ENCODE peak calls at places on chromosome 18, in seven cellular contexts. T is ovary, Y is cardiac fibroblast, Q is epithelial cell of esophagus, K is kidney, P is keratinocyte, J is stomach. Z is an unnamed sample.

GRCh38 chr18:6660334-6660733 is 69.2 kb upstream of the ARHGAP28 start:
- DNase-seq in T (no peak), P (no peak), Q (no peak), J (no peak), K (no peak), Y (no peak), Z (no peak)

GRCh38 chr18:48623468-48624220 is 84.8 kb downstream of the CTIF start:
- DNase-seq in T (no peak), K (no peak), J (no peak), Y (peak), Q (peak), P (peak), Z (no peak)

GRCh38 chr18:70683263-70683662 is 394.4 kb downstream of the SOCS6 start:
- DNase-seq in P (no peak), T (no peak), Q (no peak), Y (no peak), K (no peak), J (no peak), Z (no peak)

GRCh38 chr18:62324917-62325805 is at the start of gene TNFRSF11A:
- DNase-seq in Q (peak), Y (peak), T (no peak), J (peak), P (no peak), K (peak), Z (peak)

GRCh38 chr18:7482342-7482741 is 84.8 kb upstream of the PTPRM start:
- DNase-seq in P (no peak), J (no peak), Y (no peak), K (no peak), T (no peak), Q (peak), Z (no peak)

GRCh38 chr18:72672364-72673151 is 128.4 kb upstream of the CBLN2 start:
- DNase-seq in P (no peak), Q (peak), Y (peak), T (no peak), J (no peak), K (no peak), Z (no peak)

GRCh38 chr18:23380817-23381216 is 72.3 kb upstream of the RIOK3 start:
- DNase-seq in Q (no peak), Y (peak), P (no peak), K (no peak), T (no peak), J (no peak), Z (no peak)

GRCh38 chr18:35971661-35972196 is 750 bp upstream of the RMP24 start:
- DNase-seq in J (no peak), Y (no peak), Q (no peak), T (no peak), P (no peak), K (no peak), Z (no peak)

GRCh38 chr18:3264362-3264761 is 2.4 kb downstream of the MYL12B start:
- DNase-seq in Y (no peak), T (no peak), P (no peak), Q (peak), J (no peak), K (no peak), Z (no peak)

GRCh38 chr18:13566941-13567762 is 159.2 kb downstream of the FAM210A start:
- DNase-seq in J (no peak), T (no peak), Q (no peak), P (no peak), Y (no peak), K (no peak), Z (no peak)

GRCh38 chr18:13267517-13267916 is 49.0 kb downstream of the LDLRAD4 start:
- DNase-seq in T (no peak), P (no peak), Q (no peak), K (peak), J (no peak), Y (no peak), Z (no peak)

GRCh38 chr18:27277554-27277953 is 92.4 kb upstream of the CHST9 start:
- DNase-seq in K (no peak), T (no peak), J (no peak), Q (no peak), Y (no peak), P (no peak), Z (no peak)

GRCh38 chr18:45248240-45248903 is 366.9 kb upstream of the SLC14A2 start:
- DNase-seq in Y (peak), T (no peak), Q (no peak), J (no peak), K (no peak), P (no peak), Z (no peak)

GRCh38 chr18:57439985-57440330 is 4.8 kb downstream of the ONECUT2 start:
- DNase-seq in Q (no peak), T (no peak), J (no peak), K (no peak), Y (no peak), P (no peak), Z (no peak)
- H3K4me3 ChIP-seq in Q (no peak), T (no peak), J (no peak), K (no peak), Y (no peak), P (no peak), Z (no peak)

DNA sequence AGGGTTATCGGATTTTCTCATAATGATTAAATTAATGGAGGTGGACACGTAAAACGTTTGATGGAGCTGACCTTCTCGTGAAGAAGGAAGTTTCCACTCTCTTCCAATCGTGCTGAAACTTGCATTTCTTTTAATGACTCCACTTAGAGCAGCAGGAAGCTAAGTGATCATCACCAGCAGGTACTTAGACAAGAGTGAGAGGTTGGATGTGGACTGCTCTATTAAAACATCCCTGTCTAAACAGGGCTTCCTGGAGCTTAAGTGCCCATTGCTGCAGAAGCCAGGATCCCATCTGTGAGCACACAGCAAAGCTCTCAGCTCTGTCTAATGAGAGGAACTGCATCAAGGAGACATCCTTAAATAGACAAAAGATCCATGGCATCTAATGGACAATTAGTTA is 1539.5 kb upstream of the CELF4 start:
- DNase-seq in P (no peak), J (no peak), T (no peak), K (no peak), Y (no peak), Q (no peak), Z (no peak)
- TF ChIP-seq CTCF in P (no peak), J (no peak), T (no peak), K (no peak), Y (no peak), Q (no peak), Z (no peak)

GRCh38 chr18:32021756-32022564 is 3.3 kb downstream of the RNF125 start:
- DNase-seq in Y (no peak), P (no peak), Q (no peak), T (no peak), J (no peak), K (no peak), Z (no peak)
- H3K4me3 ChIP-seq in Y (no peak), P (no peak), Q (no peak), T (no peak), J (no peak), K (no peak), Z (no peak)

GRCh38 chr18:56278643-56279042 is 359.7 kb downstream of the TXNL1 start:
- DNase-seq in J (no peak), Q (no peak), T (no peak), P (no peak), K (no peak), Y (no peak), Z (no peak)
- TF ChIP-seq CTCF in J (no peak), Q (no peak), T (no peak), P (no peak), K (no peak), Y (no peak), Z (no peak)

GRCh38 chr18:11948852-11949523 is 32.3 kb upstream of the IMPA2 start:
- DNase-seq in K (no peak), P (no peak), Y (peak), Q (no peak), T (no peak), J (no peak), Z (no peak)
- H3K4me3 ChIP-seq in K (no peak), P (no peak), Y (no peak), Q (no peak), T (no peak), J (no peak), Z (no peak)

DNA sequence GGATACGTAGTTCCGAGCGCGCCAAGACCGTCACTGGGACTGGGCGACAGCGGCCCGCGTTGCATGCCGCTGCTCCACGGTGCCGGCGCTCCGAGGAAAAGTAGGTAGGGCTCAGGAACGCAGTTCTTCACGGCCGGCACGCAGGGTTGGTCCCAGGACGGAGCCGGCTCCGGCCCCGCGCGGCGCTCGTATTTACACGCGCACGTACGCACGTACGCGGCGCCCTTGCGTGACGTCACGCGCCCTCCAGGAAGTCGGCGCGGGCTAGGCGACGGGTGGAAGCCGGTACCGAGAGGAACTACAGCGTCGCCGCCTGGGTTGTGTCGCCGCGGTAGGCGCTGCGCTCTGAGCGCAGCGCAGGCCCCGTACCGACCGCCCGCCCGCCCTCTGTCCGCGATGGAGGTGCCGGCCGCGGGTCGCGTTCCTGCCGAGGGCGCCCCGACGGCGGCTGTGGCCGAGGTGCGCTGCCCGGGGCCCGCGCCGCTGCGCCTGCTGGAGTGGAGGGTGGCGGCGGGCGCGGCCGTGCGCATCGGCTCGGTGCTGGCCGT is at the start of gene CTDP1:
- DNase-seq in T (peak), Q (peak), K (peak), J (peak), Y (peak), P (no peak), Z (peak)
- TF ChIP-seq CTCF in T (no peak), Q (no peak), K (no peak), J (no peak), Y (no peak), P (no peak), Z (no peak)

Z was measured in pancreas.